ENCODE peak calls at places on chromosomes 7 and 10, in five cellular contexts. U is CD8-positive, alpha-beta memory T cell; C is frontal cortex; J is ELR; P is transverse colon. T is an unnamed sample.

GRCh38 chr10:44830022-44830421 is 81.1 kb upstream of the TMEM72 start:
- DNase-seq in U (no peak), C (no peak), J (peak), P (no peak), T (no peak)

GRCh38 chr7:158013085-158013668 is 574.4 kb downstream of the PTPRN2 start:
- DNase-seq in U (no peak), C (no peak), J (no peak), P (no peak), T (no peak)

GRCh38 chr10:34555653-34556052 is 259.4 kb downstream of the PARD3 start:
- DNase-seq in U (no peak), C (no peak), J (peak), P (no peak), T (no peak)

GRCh38 chr10:266974-267425 is 131.7 kb downstream of the ZMYND11 start:
- DNase-seq in U (no peak), C (no peak), J (peak), P (no peak), T (no peak)

GRCh38 chr7:92517626-92518025 is 10.7 kb downstream of the PEX1 start:
- DNase-seq in U (no peak), C (no peak), J (peak), P (no peak), T (no peak)

GRCh38 chr10:131838921-131839320 is 61.9 kb upstream of the PPP2R2D start:
- DNase-seq in U (no peak), C (no peak), J (no peak), P (no peak), T (no peak)

GRCh38 chr10:14408139-14408538 is 77.4 kb upstream of the FRMD4A start:
- DNase-seq in U (no peak), C (no peak), J (no peak), P (no peak), T (no peak)

GRCh38 chr10:114346176-114347031 is 57.9 kb downstream of the AFAP1L2 start:
- DNase-seq in U (no peak), C (no peak), J (no peak), P (no peak), T (no peak)

GRCh38 chr10:117663750-117664149 is 121.2 kb downstream of the EMX2 start:
- DNase-seq in U (no peak), C (no peak), J (peak), P (no peak), T (no peak)

GRCh38 chr10:69968830-69969229 is 83.8 kb upstream of the MACROH2A2 start:
- DNase-seq in U (no peak), C (no peak), J (peak), P (no peak), T (no peak)

GRCh38 chr10:103564799-103565365 is 71.4 kb downstream of the NEURL1 start:
- DNase-seq in U (no peak), C (no peak), J (peak), P (peak), T (peak)

GRCh38 chr7:29988391-29989256 is 977 bp downstream of the SCRN1 start:
- DNase-seq in U (peak), C (peak), J (peak), P (peak), T (peak)

GRCh38 chr10:5545778-5546710 is 21.3 kb downstream of the CALML3 start:
- DNase-seq in U (no peak), C (no peak), J (peak), P (peak), T (no peak)

GRCh38 chr10:96271017-96271815 is at the start of gene BLNK:
- DNase-seq in U (no peak), C (no peak), J (no peak), P (peak), T (no peak)

GRCh38 chr10:107814865-107815487 is 650.5 kb upstream of the SORCS1 start:
- DNase-seq in U (no peak), C (no peak), J (peak), P (peak), T (no peak)

GRCh38 chr10:71086439-71087080 is 125.8 kb upstream of the UNC5B start:
- DNase-seq in U (no peak), C (no peak), J (no peak), P (no peak), T (no peak)

GRCh38 chr7:25580156-25580555 is 351.9 kb upstream of the NPVF start:
- DNase-seq in U (no peak), C (no peak), J (no peak), P (no peak), T (no peak)

GRCh38 chr10:71770789-71771188 is 2.5 kb downstream of the VSIR start:
- DNase-seq in U (no peak), C (no peak), J (no peak), P (peak), T (no peak)

GRCh38 chr7:115477193-115477651 is 553.3 kb downstream of the TFEC start:
- DNase-seq in U (no peak), C (no peak), J (peak), P (peak), T (no peak)

GRCh38 chr7:56062382-56062781 is 1.7 kb upstream of the SUMF2 start:
- DNase-seq in U (no peak), C (no peak), J (peak), P (no peak), T (no peak)

GRCh38 chr7:4633012-4633411 is 49.1 kb upstream of the FOXK1 start:
- DNase-seq in U (no peak), C (no peak), J (peak), P (no peak), T (no peak)

GRCh38 chr7:13457790-13458189 is 531.7 kb downstream of the ETV1 start:
- DNase-seq in U (no peak), C (no peak), J (no peak), P (no peak), T (no peak)

GRCh38 chr7:23490357-23491131 is 20.3 kb upstream of the IGF2BP3 start:
- DNase-seq in U (peak), C (peak), J (peak), P (peak), T (peak)

T was measured in T-helper 9 cell.